ENCODE peak calls at places on chromosome 17, in five cellular contexts. S is AG10803; A is breast epithelium; Y is colonic mucosa; U is CD8-positive, alpha-beta T cell. N is an unnamed sample.

GRCh38 chr17:34740516-34740915 is 161.1 kb downstream of the TMEM132E start:
- DNase-seq in Y (no peak), A (no peak), U (no peak), S (no peak), N (no peak)

GRCh38 chr17:45335721-45336120 is 18.9 kb upstream of the MAP3K14 start:
- DNase-seq in A (no peak), S (no peak), Y (no peak), U (no peak), N (no peak)

GRCh38 chr17:33452797-33453196 is 159.7 kb upstream of the ASIC2 start:
- DNase-seq in Y (no peak), S (no peak), A (no peak), U (no peak), N (no peak)

GRCh38 chr17:16269658-16270057 is 52.6 kb downstream of the PIGL start:
- DNase-seq in S (peak), A (no peak), Y (no peak), U (no peak), N (no peak)

GRCh38 chr17:8155341-8156173 is 3.4 kb upstream of the PER1 start:
- DNase-seq in U (peak), S (no peak), Y (no peak), A (peak), N (no peak)

GRCh38 chr17:18320301-18320700 is 5.2 kb downstream of the SMCR8 start:
- DNase-seq in S (no peak), U (no peak), A (no peak), Y (no peak), N (no peak)

GRCh38 chr17:27546624-27547300 is 84.2 kb upstream of the LGALS9 start:
- DNase-seq in S (no peak), A (no peak), Y (no peak), U (no peak), N (peak)

GRCh38 chr17:79778504-79779087 is 648 bp downstream of the CBX2 start:
- DNase-seq in A (no peak), Y (peak), S (no peak), U (no peak), N (peak)

GRCh38 chr17:57090560-57091185 is 5.6 kb downstream of the AKAP1 start:
- DNase-seq in U (no peak), A (no peak), S (peak), Y (no peak), N (no peak)

GRCh38 chr17:67696853-67697505 is 20.8 kb upstream of the NOL11 start:
- DNase-seq in U (no peak), S (no peak), Y (no peak), A (no peak), N (no peak)

GRCh38 chr17:74917430-74917829 is 5.6 kb downstream of the USH1G start:
- DNase-seq in A (no peak), S (no peak), U (no peak), Y (no peak), N (no peak)

GRCh38 chr17:17778308-17779014 is 58.3 kb downstream of the SREBF1 start:
- DNase-seq in S (peak), U (no peak), A (no peak), Y (peak), N (no peak)

GRCh38 chr17:2814499-2815341 is 18.5 kb downstream of the RAP1GAP2 start:
- DNase-seq in S (no peak), Y (peak), U (peak), A (no peak), N (no peak)

GRCh38 chr17:39064374-39064773 is 87.1 kb downstream of the PLXDC1 start:
- DNase-seq in U (no peak), Y (no peak), A (no peak), S (peak), N (no peak)

GRCh38 chr17:65123757-65124675 is 13.2 kb upstream of the RGS9 start:
- DNase-seq in U (no peak), Y (peak), A (no peak), S (peak), N (no peak)

DNA sequence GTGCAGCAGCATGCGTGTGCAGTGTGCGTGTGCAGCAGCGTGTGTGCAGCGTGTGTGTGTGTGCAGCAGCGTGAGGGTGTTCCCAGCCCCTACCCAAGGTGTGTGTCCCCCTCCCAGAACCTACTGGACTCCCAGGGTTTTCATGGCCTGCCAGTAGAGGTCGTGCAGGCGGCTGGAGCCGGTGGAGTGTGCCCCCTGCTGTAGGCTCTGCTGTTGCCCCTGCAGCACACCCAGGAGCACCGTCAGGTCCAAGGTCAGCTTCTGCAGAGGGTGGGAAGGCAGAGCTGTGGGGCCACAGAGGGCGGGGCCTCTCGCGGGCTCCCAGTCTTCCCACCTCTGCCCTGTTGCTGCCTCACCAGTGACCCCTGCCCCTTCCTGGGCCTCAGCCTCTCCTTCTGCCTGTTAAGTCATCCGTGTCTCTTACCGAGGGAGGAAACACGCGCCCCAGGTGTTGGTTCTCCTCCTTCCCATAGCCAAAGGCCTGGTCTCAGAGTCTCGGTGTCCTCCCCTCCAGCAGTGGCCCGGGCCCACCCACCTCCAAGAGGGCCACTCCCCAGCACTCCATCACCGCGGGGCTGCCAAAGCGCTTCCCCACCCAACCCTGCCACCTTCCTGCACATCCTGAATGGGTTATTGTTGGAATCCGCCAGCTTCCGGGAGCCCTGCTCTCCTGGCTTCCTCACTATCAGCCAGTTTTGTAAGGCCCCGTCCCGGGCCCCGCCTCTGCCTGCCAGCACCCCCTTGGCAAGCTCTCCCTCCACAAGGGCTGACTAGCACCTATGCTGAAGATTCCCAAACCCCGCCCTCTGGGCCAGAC is 14.8 kb downstream of the MYBBP1A start:
- DNase-seq in S (no peak), U (no peak), Y (no peak), A (no peak), N (no peak)
- TF ChIP-seq CTCF in S (no peak), U (no peak), Y (no peak), A (no peak), N (peak)

DNA sequence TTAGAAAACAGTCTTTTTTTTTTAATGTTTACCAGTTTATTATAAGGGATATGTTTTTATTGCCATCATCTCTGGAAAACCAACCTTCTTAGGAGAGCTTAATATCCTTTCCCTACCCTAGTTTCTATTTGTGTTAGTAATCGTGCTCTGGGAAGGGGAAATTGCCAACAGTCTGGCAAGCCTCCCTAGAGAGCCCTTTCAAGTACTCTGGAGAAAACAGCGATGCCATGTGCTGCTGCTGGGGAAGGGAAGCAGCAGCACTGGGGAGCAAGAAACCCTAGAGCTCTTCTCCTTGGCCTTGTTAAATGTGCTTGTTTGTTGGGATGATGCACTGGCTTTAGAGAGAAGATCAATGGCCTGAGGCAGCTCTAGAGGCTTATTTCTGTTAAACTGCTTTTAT is 10.3 kb downstream of the RETREG3 start:
- DNase-seq in Y (no peak), A (no peak), U (no peak), S (peak), N (no peak)
- TF ChIP-seq CTCF in Y (no peak), A (no peak), U (no peak), S (no peak), N (no peak)

DNA sequence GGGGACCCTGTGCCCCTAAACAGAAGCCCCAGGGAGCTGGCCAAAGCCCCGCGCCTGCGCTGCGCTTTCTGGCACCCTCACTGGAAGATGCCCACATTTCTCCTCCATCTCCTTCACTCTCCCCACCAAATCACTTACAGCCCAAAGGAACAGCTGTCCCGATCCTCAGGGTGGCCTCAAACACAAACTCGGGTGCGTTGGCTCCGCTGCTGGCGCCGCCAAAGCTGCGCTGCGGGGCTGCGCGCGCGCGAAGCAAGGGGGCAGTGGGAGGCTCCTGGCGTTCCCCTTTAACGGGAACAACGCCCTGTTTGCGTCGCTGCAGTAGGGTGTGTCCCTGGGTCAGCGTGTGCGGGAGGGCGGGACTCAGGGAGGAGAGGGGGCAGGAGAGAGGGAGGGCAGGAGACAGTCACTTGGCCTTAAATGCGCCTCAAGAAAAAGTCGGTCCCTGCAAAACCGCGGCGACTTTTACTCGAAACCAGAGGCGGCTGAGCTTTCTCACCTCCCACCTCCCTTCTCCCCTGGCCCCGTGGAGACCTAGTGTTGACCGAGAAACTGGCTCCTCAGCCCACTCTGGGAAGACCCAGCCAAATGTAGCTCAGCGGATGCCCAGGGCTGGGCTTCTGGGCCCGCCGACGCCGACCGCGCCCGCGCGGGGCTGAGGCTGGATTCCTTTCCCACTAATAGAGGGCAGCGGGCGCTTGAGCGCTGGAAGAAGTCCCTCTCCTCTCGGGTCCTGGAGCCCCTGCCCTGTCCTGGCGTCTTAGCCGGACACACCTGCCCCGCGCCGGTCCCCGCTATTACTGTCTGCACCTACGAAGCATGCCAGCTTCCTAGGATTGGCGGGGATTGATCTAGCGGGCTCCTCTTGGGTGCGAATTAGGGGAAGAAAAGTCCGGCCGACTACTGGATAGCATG is 2.6 kb downstream of the PMP22 start:
- DNase-seq in Y (peak), S (peak), A (peak), U (no peak), N (no peak)
- TF ChIP-seq CTCF in Y (no peak), S (peak), A (no peak), U (no peak), N (peak)

DNA sequence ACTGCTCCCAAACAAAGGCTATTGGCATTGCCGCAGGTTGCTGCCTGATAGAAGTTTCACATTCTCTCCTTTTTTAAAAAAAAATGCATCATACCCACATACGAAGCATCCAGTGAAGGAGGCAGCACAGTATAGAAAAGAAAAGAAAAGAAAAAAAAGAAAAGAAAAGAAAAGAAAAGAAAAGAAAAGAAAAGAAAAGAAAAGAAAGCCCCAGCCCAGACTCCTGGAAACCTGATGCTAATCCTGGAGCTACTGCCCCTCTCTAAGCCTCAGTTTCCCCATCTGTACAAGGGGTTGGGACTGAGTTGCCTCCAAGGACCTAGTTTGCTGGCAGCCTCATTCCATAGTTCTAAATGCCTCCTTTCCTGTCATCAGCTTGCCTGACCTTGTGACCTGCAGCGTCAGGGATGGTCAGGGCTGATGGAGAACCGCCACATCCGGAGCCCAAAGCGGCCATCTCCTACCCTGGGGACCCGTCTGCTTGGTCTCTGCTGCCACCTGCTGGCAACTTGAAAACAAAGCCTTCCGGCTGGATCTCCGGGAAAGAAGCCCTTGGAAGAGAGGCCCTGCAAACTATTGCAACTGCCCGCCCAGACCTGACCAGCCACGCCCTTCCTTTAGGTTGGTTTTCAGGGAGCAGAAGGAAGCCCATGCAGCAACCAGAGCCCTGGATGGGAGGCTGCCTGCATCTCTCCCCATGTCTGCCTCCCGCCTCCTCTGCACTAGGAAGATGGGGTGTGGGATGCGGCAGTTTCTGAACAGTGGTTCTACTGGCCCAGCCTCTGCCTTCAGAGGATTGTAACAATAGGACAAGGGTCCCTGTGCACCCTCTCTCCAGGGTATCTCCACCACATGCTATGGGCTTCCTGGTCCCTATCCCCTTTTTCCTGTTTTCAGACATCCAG is 13.0 kb downstream of the AIPL1 start:
- DNase-seq in Y (peak), U (peak), S (peak), A (peak), N (no peak)
- TF ChIP-seq CTCF in Y (peak), U (peak), S (peak), A (peak), N (peak)

DNA sequence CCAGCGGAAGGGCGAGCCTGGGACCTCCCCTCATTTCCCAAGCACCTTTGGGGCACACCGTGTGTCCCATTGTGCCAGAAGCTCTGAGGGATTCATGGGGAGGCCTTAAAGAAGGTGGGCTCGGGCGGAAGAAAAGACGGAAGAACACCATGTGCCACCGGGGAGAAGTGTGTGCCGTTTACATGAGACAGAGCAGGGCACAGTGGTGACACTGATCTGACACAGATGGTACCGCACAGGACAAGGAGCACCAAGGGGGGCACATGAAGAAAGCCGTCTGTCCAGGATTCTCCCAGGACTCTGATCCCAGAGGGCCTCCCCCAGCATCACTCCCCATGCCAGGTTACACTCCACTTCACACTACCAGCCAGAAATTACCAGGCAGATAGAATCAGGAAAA is 128.7 kb upstream of the CHMP6 start:
- DNase-seq in Y (no peak), U (no peak), S (no peak), A (no peak), N (no peak)
- TF ChIP-seq CTCF in Y (no peak), U (no peak), S (no peak), A (no peak), N (no peak)

DNA sequence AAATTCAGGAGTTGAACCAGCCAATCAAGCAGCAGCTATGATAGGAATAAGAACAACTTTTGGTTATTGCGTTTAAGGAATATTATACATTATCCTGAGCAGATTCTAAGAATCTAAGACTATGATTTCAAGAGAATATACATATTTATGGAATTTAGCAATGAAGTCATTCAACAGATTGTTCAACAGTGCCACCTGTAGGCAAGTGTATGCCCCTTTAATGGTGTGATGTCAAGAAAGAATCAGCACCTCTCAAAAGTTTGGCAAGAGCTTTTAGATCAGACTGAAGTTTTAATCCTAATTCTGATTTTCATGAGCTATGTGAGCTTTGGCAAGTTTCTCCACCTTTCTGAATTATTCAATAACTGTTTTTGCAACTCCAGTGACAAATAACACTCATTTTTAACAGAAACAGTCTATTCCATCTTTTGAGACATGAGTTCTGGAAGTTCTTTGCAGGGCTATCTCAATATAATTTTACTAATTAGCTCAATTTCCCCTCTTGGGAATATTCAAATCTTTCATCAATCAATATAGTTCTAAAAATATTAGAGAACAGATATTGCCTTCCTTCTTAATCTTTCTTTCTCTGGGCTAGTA is 474.3 kb upstream of the TOM1L1 start:
- DNase-seq in A (no peak), S (no peak), Y (no peak), U (no peak), N (no peak)
- TF ChIP-seq CTCF in A (peak), S (no peak), Y (no peak), U (no peak), N (peak)

DNA sequence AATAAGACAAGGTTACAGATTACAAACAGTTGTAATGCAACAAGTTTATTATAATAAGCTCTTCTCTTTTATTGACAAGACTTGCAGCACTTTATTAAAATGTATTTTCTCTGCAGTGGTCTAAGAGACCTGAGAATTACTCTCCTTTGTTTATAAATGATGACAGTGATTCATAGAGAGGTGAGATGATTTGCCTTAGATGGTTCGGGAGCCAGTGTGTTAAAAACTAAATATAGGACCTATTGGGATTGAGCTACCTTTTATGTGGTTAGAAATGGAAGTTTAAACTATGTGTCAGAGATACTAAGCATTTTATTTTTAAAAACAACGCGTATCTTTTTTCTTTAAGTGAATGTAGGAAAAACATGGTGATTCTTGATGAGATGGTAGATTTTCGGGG is 2.9 kb upstream of the KRTAP3-3 start:
- DNase-seq in Y (no peak), S (no peak), U (no peak), A (no peak), N (no peak)
- TF ChIP-seq CTCF in Y (no peak), S (no peak), U (no peak), A (no peak), N (no peak)